ENCODE peak calls at places on chromosomes 12 and 14, in four cellular contexts. J is right lobe of liver, T is upper lobe of right lung, V is ovary. B is an unnamed sample.

GRCh38 chr12:132945806-132946506 is 10.2 kb downstream of the ZNF605 start:
- DNase-seq in T (no peak), J (no peak), V (no peak), B (no peak)

GRCh38 chr12:46664771-46665287 is 161.0 kb downstream of the SLC38A4 start:
- DNase-seq in T (no peak), J (no peak), V (no peak), B (no peak)

GRCh38 chr14:21025374-21026151 is 702 bp upstream of the NDRG2 start:
- DNase-seq in V (peak; percentile 98), T (peak; percentile 76), J (peak; percentile 54), B (peak; percentile 32)

GRCh38 chr12:70508178-70508577 is 129.1 kb downstream of the PTPRB start:
- DNase-seq in T (no peak), J (no peak), V (no peak), B (no peak)

GRCh38 chr14:31030406-31030805 is 4.2 kb upstream of the STRN3 start:
- DNase-seq in V (no peak), J (no peak), T (no peak), B (no peak)

GRCh38 chr12:128823216-128823915 is 392 bp downstream of the SLC15A4 start:
- DNase-seq in J (peak; percentile 65), T (peak; percentile 75), V (peak; percentile 14), B (peak; percentile 72)

GRCh38 chr14:68979722-68980552 is 835 bp upstream of the ACTN1 start:
- DNase-seq in T (peak; percentile 79), J (peak; percentile 63), V (peak; percentile 54), B (peak; percentile 52)

GRCh38 chr14:104580961-104581360 is 1.4 kb downstream of the C14orf180 start:
- DNase-seq in V (no peak), J (no peak), T (no peak), B (no peak)

GRCh38 chr12:76260390-76260748 is 87.8 kb downstream of the BBS10 start:
- DNase-seq in V (no peak), J (no peak), T (no peak), B (no peak)

GRCh38 chr12:23576372-23576771 is 373.1 kb downstream of the SOX5 start:
- DNase-seq in V (no peak), J (no peak), T (no peak), B (no peak)

GRCh38 chr12:27779416-27779815 is 617 bp upstream of the KLHL42 start:
- DNase-seq in V (peak; percentile 18), T (no peak), J (no peak), B (peak; percentile 49)

GRCh38 chr14:92687681-92688433 is 60.6 kb downstream of the LGMN start:
- DNase-seq in V (peak; percentile 16), T (peak; percentile 83), J (peak; percentile 54), B (peak; percentile 57)

GRCh38 chr14:33070474-33070873 is 131.8 kb downstream of the NPAS3 start:
- DNase-seq in V (no peak), T (no peak), J (no peak), B (no peak)

GRCh38 chr12:131850856-131851559 is 22.8 kb downstream of the MMP17 start:
- DNase-seq in T (no peak), J (peak; percentile 78), V (no peak), B (peak; percentile 64)

GRCh38 chr12:57193706-57194245 is 22.8 kb upstream of the NXPH4 start:
- DNase-seq in V (no peak), J (no peak), T (no peak), B (no peak)

GRCh38 chr12:57190037-57190436 is 26.6 kb upstream of the NXPH4 start:
- DNase-seq in T (no peak), V (no peak), J (no peak), B (no peak)

GRCh38 chr12:57190821-57191220 is 25.8 kb upstream of the NXPH4 start:
- DNase-seq in V (no peak), J (no peak), T (no peak), B (no peak)

GRCh38 chr12:57192920-57193319 is 23.7 kb upstream of the NXPH4 start:
- DNase-seq in J (no peak), T (no peak), V (no peak), B (no peak)

GRCh38 chr12:57191410-57191809 is 25.2 kb upstream of the NXPH4 start:
- DNase-seq in J (no peak), T (no peak), V (no peak), B (no peak)
- H3K36me3 ChIP-seq in J (peaks cover 94% of the 10 kb centered on the region), T (peaks cover 89% of the 10 kb centered on the region), V (no peaks in the 10 kb centered on the region), B (no peaks in the 10 kb centered on the region)

DNA sequence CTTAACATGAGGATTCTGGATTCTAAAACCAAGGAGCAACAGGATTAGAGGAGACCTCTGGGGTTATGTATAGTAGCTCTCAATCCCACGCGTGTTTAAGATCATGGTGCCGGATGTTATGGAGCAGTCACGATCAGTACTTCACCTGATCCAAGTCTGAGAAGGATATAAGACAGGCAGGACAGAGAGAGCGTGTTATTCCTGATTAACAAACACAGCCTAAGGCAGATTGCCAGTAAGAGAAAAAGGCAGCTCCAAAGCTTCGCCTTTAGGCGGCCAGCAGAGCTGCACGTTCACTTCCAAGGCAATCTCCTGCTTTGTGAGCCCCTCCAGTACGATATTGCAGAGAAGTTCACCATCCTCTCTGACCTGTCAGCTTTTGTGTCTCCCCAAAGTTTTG is 5.5 kb downstream of the SETD3 start:
- DNase-seq in T (no peak), V (no peak), J (no peak), B (no peak)
- TF ChIP-seq CTCF in T (peak; percentile 7), V (no peak), J (no peak), B (no peak)

GRCh38 chr14:49581961-49582210 is 4.3 kb downstream of the RPS29 start:
- DNase-seq in T (no peak), J (no peak), V (no peak), B (no peak)

GRCh38 chr14:49584058-49584457 is 2.1 kb downstream of the RPS29 start:
- DNase-seq in J (no peak), T (no peak), V (no peak), B (no peak)

GRCh38 chr14:49581209-49581960 is 4.8 kb downstream of the RPS29 start:
- DNase-seq in V (no peak), T (no peak), J (no peak), B (no peak)

GRCh38 chr14:49582211-49582977 is 3.8 kb downstream of the RPS29 start:
- DNase-seq in V (no peak), T (no peak), J (no peak), B (no peak)

GRCh38 chr14:49583629-49584028 is 2.6 kb downstream of the RPS29 start:
- DNase-seq in V (no peak), T (no peak), J (no peak), B (no peak)
- H3K27ac ChIP-seq in V (no peak overlapping the region), T (no peak overlapping the region), J (no peak overlapping the region), B (no peak overlapping the region)

DNA sequence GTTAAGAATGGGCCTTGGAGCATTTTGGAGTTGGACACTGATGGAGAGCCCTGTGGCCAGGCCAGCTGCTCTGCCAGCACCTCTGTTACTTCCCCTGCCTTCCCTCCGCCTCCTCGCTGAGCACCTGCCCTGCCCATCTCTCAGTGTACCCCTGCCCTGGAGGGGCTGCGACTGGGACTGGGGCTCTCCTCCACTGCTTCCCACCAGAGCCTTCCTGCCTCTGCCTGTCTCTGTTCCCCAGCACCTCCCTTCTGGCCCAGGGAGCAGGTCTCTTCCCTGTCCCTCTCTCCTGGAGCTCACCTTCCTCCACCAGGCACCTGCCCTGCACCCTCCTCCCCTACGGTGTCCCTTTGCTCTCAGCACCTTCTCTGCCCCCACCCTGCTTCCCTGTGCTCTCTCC is 62.1 kb downstream of the WDR20 start:
- DNase-seq in T (no peak), V (no peak), J (no peak), B (no peak)
- H3K36me3 ChIP-seq in T (peaks cover 64% of the 10 kb centered on the region), V (no peaks in the 10 kb centered on the region), J (peaks cover 16% of the 10 kb centered on the region), B (peaks cover 66% of the 10 kb centered on the region)

GRCh38 chr14:90956273-90956672 is 104.2 kb downstream of the RPS6KA5 start:
- DNase-seq in V (no peak), T (no peak), J (no peak), B (no peak)
- TF ChIP-seq CTCF in V (no peak), T (no peak), J (no peak), B (no peak)

DNA sequence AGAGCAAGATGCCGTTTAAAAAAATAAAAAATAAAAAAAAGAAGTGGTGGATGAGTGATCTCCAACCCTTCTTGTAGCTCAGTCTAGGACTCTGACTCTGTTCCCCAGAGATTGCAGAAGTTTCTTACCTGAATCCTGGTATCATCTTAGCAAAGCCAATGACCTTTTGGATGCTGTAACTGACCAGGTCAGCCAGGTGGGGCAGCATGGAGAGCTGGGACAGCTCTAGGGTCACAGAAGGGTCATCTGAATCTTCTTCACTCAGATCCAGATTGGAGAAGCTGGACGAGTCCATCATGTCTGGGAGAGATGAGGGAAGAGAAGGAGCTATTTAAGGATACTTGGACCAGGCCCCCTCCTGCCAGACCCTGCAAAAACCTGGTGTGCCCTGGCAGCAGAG is 35.8 kb upstream of the HDAC7 start:
- DNase-seq in T (no peak), J (no peak), V (no peak), B (no peak)
- H3K27ac ChIP-seq in T (no peak overlapping the region), J (no peak overlapping the region), V (no peak overlapping the region), B (no peak overlapping the region)

B was measured in Peyer's patch.